ENCODE peak calls at places on chromosome 1, in seven cellular contexts. V is CD8-positive, alpha-beta memory T cell; Y is neural progenitor cell; X is left ventricle myocardium inferior; N is adrenal gland; Z is breast epithelium; W is cardiac muscle cell. F is an unnamed sample. For H3K4me1, the result is how much of the 10 kb centered on the place peaks cover.

GRCh38 chr1:247373721-247374141 is 42.1 kb upstream of the ZNF496 start:
- DNase-seq in V (peak), Y (peak), X (peak), N (peak), Z (no peak), W (peak), F (peak)

GRCh38 chr1:182611787-182612186 is 7.6 kb upstream of the RGS16 start:
- DNase-seq in V (no peak), Y (peak), X (no peak), N (no peak), Z (no peak), W (no peak), F (no peak)

GRCh38 chr1:184558691-184559090 is 171.9 kb downstream of the C1orf21 start:
- DNase-seq in V (no peak), Y (no peak), X (no peak), N (no peak), Z (no peak), W (no peak), F (no peak)

GRCh38 chr1:206464456-206464964 is 5.8 kb upstream of the IKBKE start:
- DNase-seq in V (no peak), Y (no peak), X (no peak), N (peak), Z (no peak), W (peak), F (no peak)

GRCh38 chr1:233627376-233627775 is 13.5 kb downstream of the KCNK1 start:
- DNase-seq in V (no peak), Y (no peak), X (no peak), N (no peak), Z (no peak), W (no peak), F (no peak)

GRCh38 chr1:184050631-184051030 is 899 bp upstream of the TSEN15 start:
- DNase-seq in V (no peak), Y (no peak), X (no peak), N (no peak), Z (no peak), W (peak), F (no peak)

GRCh38 chr1:173383341-173383740 is 93.8 kb upstream of the PRDX6 start:
- DNase-seq in V (no peak), Y (no peak), X (no peak), N (no peak), Z (no peak), W (peak), F (no peak)

GRCh38 chr1:17669866-17670451 is 85.2 kb upstream of the ACTL8 start:
- DNase-seq in V (no peak), Y (no peak), X (peak), N (no peak), Z (no peak), W (no peak), F (no peak)

GRCh38 chr1:96236156-96236739 is 485.3 kb upstream of the PTBP2 start:
- DNase-seq in V (no peak), Y (peak), X (no peak), N (no peak), Z (no peak), W (peak), F (no peak)

GRCh38 chr1:17189632-17190525 is 15.0 kb upstream of the PADI1 start:
- DNase-seq in V (no peak), Y (no peak), X (no peak), N (peak), Z (no peak), W (peak), F (no peak)

GRCh38 chr1:74470936-74471335 is 41.5 kb downstream of the LRRC53 start:
- DNase-seq in V (no peak), Y (no peak), X (no peak), N (no peak), Z (no peak), W (peak), F (no peak)

GRCh38 chr1:45246760-45247159 is 40.4 kb upstream of the ZSWIM5 start:
- DNase-seq in V (no peak), Y (no peak), X (no peak), N (peak), Z (no peak), W (peak), F (no peak)

GRCh38 chr1:228162286-228163003 is 3.2 kb upstream of the IBA57 start:
- DNase-seq in V (no peak), Y (no peak), X (peak), N (peak), Z (no peak), W (peak), F (no peak)

GRCh38 chr1:12593621-12594066 is 24.4 kb downstream of the DHRS3 start:
- DNase-seq in V (no peak), Y (no peak), X (peak), N (no peak), Z (no peak), W (peak), F (no peak)

GRCh38 chr1:94025383-94026340 is 95.3 kb downstream of the ABCA4 start:
- DNase-seq in V (no peak), Y (peak), X (no peak), N (no peak), Z (no peak), W (peak), F (no peak)

GRCh38 chr1:59999006-59999405 is 72.4 kb upstream of the CYP2J2 start:
- DNase-seq in V (no peak), Y (peak), X (no peak), N (no peak), Z (no peak), W (no peak), F (no peak)

GRCh38 chr1:44645466-44646244 is 28.6 kb downstream of the TMEM53 start:
- DNase-seq in V (no peak), Y (no peak), X (peak), N (peak), Z (no peak), W (no peak), F (no peak)

GRCh38 chr1:83500987-83501591 is 497.8 kb downstream of the TTLL7 start:
- DNase-seq in V (no peak), Y (no peak), X (no peak), N (no peak), Z (no peak), W (no peak), F (no peak)

GRCh38 chr1:182249201-182249676 is 142.4 kb downstream of the GLUL start:
- DNase-seq in V (no peak), Y (no peak), X (no peak), N (no peak), Z (no peak), W (no peak), F (no peak)

GRCh38 chr1:173410133-173410793 is 66.9 kb upstream of the PRDX6 start:
- DNase-seq in V (peak), Y (no peak), X (no peak), N (no peak), Z (no peak), W (peak), F (no peak)

GRCh38 chr1:203328714-203329122 is 22.2 kb downstream of the FMOD start:
- DNase-seq in V (peak), Y (peak), X (no peak), N (no peak), Z (no peak), W (no peak), F (no peak)

GRCh38 chr1:40711465-40712404 is 20.2 kb downstream of the NFYC start:
- DNase-seq in V (no peak), Y (no peak), X (no peak), N (no peak), Z (no peak), W (peak), F (no peak)

GRCh38 chr1:170739803-170740202 is 75.9 kb downstream of the PRRX1 start:
- DNase-seq in V (no peak), Y (no peak), X (no peak), N (no peak), Z (no peak), W (no peak), F (no peak)

GRCh38 chr1:244159646-244160045 is 108.6 kb downstream of the ZBTB18 start:
- DNase-seq in V (no peak), Y (no peak), X (no peak), N (no peak), Z (no peak), W (no peak), F (no peak)

GRCh38 chr1:203103201-203103600 is 17.4 kb upstream of the MYOG start:
- DNase-seq in V (no peak), Y (no peak), X (no peak), N (no peak), Z (no peak), W (no peak), F (no peak)

GRCh38 chr1:75134939-75135828 is 996 bp downstream of the LHX8 start:
- DNase-seq in V (no peak), Y (peak), X (no peak), N (no peak), Z (no peak), W (peak), F (no peak)

GRCh38 chr1:160429125-160429551 is 28.8 kb downstream of the VANGL2 start:
- DNase-seq in V (no peak), Y (no peak), X (no peak), N (no peak), Z (no peak), W (no peak), F (no peak)

GRCh38 chr1:33985656-33986055 is 121.8 kb downstream of the HMGB4 start:
- DNase-seq in V (no peak), Y (no peak), X (no peak), N (no peak), Z (no peak), W (no peak), F (no peak)

GRCh38 chr1:95582746-95583145 is 348.7 kb downstream of the RWDD3 start:
- DNase-seq in V (no peak), Y (peak), X (no peak), N (no peak), Z (no peak), W (no peak), F (no peak)

GRCh38 chr1:234839663-234840062 is 229.7 kb upstream of the IRF2BP2 start:
- DNase-seq in V (no peak), Y (no peak), X (no peak), N (no peak), Z (no peak), W (no peak), F (no peak)
- H3K4me1 ChIP-seq in V (under half), Y (under half), X (under half), N (under half), Z (under half), W (under half), F (under half)

GRCh38 chr1:10782491-10783244 is 13.8 kb downstream of the CASZ1 start:
- DNase-seq in V (no peak), Y (peak), X (no peak), N (no peak), Z (no peak), W (no peak), F (no peak)

GRCh38 chr1:10787274-10787673 is 9.2 kb downstream of the CASZ1 start:
- DNase-seq in V (no peak), Y (no peak), X (no peak), N (no peak), Z (no peak), W (no peak), F (no peak)

GRCh38 chr1:10788592-10789006 is 7.8 kb downstream of the CASZ1 start:
- DNase-seq in V (no peak), Y (peak), X (peak), N (peak), Z (no peak), W (no peak), F (no peak)

GRCh38 chr1:10785855-10786638 is 10.4 kb downstream of the CASZ1 start:
- DNase-seq in V (no peak), Y (no peak), X (peak), N (no peak), Z (no peak), W (no peak), F (no peak)

GRCh38 chr1:10784998-10785854 is 11.2 kb downstream of the CASZ1 start:
- DNase-seq in V (no peak), Y (no peak), X (no peak), N (no peak), Z (no peak), W (no peak), F (no peak)
- H3K4me1 ChIP-seq in V (under half), Y (half or more), X (half or more), N (under half), Z (under half), W (half or more), F (under half)

DNA sequence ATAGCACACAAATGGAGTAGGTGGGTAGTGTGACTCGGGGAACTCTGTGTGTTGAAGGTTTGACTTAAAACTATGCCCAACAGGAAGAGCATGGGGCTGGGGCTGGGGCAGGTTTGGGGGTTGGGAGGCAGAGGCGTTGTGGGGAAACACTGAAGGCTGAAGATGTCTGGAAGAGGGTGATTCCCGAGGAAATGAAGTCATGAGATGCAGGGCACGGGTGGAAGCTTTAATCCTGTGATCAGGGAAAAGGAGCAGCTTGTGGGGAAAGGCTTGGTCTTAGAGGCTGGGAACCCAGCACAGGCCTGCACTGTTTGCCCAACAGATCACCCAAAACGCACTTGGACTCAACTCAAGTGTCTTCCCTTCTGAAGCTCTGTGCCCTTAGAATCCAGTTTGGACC is 26.6 kb upstream of the CTBS start:
- DNase-seq in V (no peak), Y (no peak), X (no peak), N (no peak), Z (no peak), W (no peak), F (no peak)
- H3K4me1 ChIP-seq in V (under half), Y (under half), X (under half), N (under half), Z (under half), W (under half), F (under half)

GRCh38 chr1:101059945-101060542 is 34.5 kb upstream of the DPH5 start:
- DNase-seq in V (no peak), Y (no peak), X (no peak), N (no peak), Z (no peak), W (no peak), F (no peak)

GRCh38 chr1:101066260-101066936 is 40.8 kb upstream of the DPH5 start:
- DNase-seq in V (no peak), Y (no peak), X (no peak), N (no peak), Z (no peak), W (no peak), F (no peak)

GRCh38 chr1:101060992-101061391 is 35.4 kb upstream of the DPH5 start:
- DNase-seq in V (no peak), Y (no peak), X (no peak), N (no peak), Z (no peak), W (no peak), F (no peak)

GRCh38 chr1:101064697-101065096 is 39.1 kb upstream of the DPH5 start:
- DNase-seq in V (no peak), Y (no peak), X (no peak), N (no peak), Z (no peak), W (peak), F (no peak)

DNA sequence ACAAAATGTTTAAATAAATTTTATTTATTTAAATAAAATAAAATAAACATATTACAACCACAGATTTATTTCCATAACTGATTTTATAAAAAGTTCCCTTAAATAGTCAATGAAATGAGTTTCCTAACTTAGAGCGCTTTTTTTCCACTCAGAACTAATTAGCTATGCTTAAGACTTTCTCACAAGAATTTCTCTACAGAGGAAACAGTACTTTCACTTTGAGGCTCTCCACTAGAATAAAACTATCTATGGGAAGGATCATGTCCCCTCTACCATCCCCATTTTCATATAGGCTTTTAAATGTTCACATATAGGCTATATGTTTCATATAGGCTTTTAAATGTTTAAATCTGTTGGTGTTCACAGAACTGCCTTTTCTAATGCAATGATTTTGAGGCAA is 40.0 kb upstream of the DPH5 start:
- DNase-seq in V (no peak), Y (no peak), X (no peak), N (no peak), Z (no peak), W (no peak), F (peak)
- H3K4me1 ChIP-seq in V (under half), Y (under half), X (under half), N (under half), Z (under half), W (under half), F (under half)

GRCh38 chr1:156497078-156497742 is 3.4 kb downstream of the MEF2D start:
- DNase-seq in V (no peak), Y (no peak), X (no peak), N (peak), Z (no peak), W (no peak), F (no peak)
- H3K4me1 ChIP-seq in V (half or more), Y (under half), X (half or more), N (half or more), Z (under half), W (half or more), F (half or more)

GRCh38 chr1:3349968-3350299 is 104.5 kb upstream of the ARHGEF16 start:
- DNase-seq in V (no peak), Y (no peak), X (no peak), N (no peak), Z (no peak), W (no peak), F (no peak)
- H3K4me1 ChIP-seq in V (under half), Y (under half), X (half or more), N (under half), Z (under half), W (half or more), F (under half)

F was measured in naive thymus-derived CD4-positive, alpha-beta T cell.